ENCODE peak calls at places on chromosomes 12 and 14, in eight cellular contexts. K is GM23338, O is IMR-90, X is GM23248, F is K562, Z is astrocyte, W is OCI-LY7, G is fibroblast of lung. D is an unnamed sample.

GRCh38 chr14:104206281-104206904 is 68.0 kb downstream of the KIF26A start:
- DNase-seq in O (no peak), Z (no peak), F (no peak), W (no peak), K (no peak), X (no peak), G (no peak), D (no peak)

GRCh38 chr12:28974890-28975289 is 174.2 kb upstream of the FAR2 start:
- DNase-seq in K (no peak), F (no peak), W (no peak), X (no peak), Z (no peak), G (no peak), O (no peak), D (no peak)

GRCh38 chr12:92442782-92443181 is 260.0 kb upstream of the PLEKHG7 start:
- DNase-seq in K (no peak), W (no peak), O (no peak), X (no peak), Z (no peak), G (no peak), F (no peak), D (peak; percentile 74)

GRCh38 chr12:95805864-95806669 is 15.5 kb upstream of the NTN4 start:
- DNase-seq in W (no peak), G (peak; percentile 97), F (no peak), Z (peak; percentile 97), K (no peak), O (peak; percentile 99), X (peak; percentile 99), D (peak; percentile 99)

GRCh38 chr12:119036878-119037493 is 55.6 kb downstream of the SRRM4 start:
- DNase-seq in F (peak; percentile 62), Z (no peak), O (no peak), W (peak; percentile 29), G (no peak), X (peak; percentile 51), K (peak; percentile 82), D (no peak)

GRCh38 chr12:63826002-63826585 is 18.4 kb upstream of the SRGAP1 start:
- DNase-seq in F (peak; percentile 29), K (peak; percentile 78), W (peak; percentile 36), Z (peak; percentile 44), O (peak; percentile 82), X (peak; percentile 86), G (peak; percentile 56), D (peak; percentile 52)

GRCh38 chr12:47111392-47111778 is 31.6 kb upstream of the AMIGO2 start:
- DNase-seq in X (no peak), K (no peak), O (no peak), F (no peak), G (no peak), Z (no peak), W (no peak), D (no peak)

GRCh38 chr14:49641697-49642129 is 6.7 kb upstream of the DNAAF2 start:
- DNase-seq in W (no peak), F (peak; percentile 13), K (peak; percentile 14), Z (peak; percentile 49), O (peak; percentile 48), G (peak; percentile 63), X (no peak), D (no peak)

GRCh38 chr12:75599061-75599460 is 87.7 kb upstream of the KRR1 start:
- DNase-seq in Z (no peak), W (no peak), O (no peak), X (no peak), F (no peak), K (no peak), G (no peak), D (no peak)

GRCh38 chr14:95140060-95140858 is 17.1 kb downstream of the DICER1 start:
- DNase-seq in K (no peak), W (peak; percentile 54), Z (peak; percentile 32), X (peak; percentile 80), F (no peak), O (peak; percentile 58), G (peak; percentile 51), D (peak; percentile 73)

GRCh38 chr12:3304436-3305135 is 186.4 kb upstream of the PRMT8 start:
- DNase-seq in F (no peak), G (peak; percentile 91), O (peak; percentile 85), Z (peak; percentile 87), X (peak; percentile 96), K (no peak), W (no peak), D (peak; percentile 97)

GRCh38 chr14:94342334-94342934 is 19.3 kb upstream of the SERPINA6 start:
- DNase-seq in G (peak; percentile 100), X (peak; percentile 100), K (no peak), Z (peak; percentile 100), W (no peak), F (no peak), O (peak; percentile 99), D (peak; percentile 99)

GRCh38 chr14:64983439-64984310 is 3.0 kb upstream of the FNTB start:
- DNase-seq in W (peak; percentile 70), Z (no peak), X (peak; percentile 78), F (peak; percentile 57), K (peak; percentile 80), O (peak; percentile 74), G (peak; percentile 50), D (peak; percentile 48)

GRCh38 chr12:56634242-56634836 is 4.2 kb upstream of the BAZ2A start:
- DNase-seq in K (peak; percentile 95), F (peak; percentile 88), Z (no peak), G (no peak), W (peak; percentile 46), O (no peak), X (peak; percentile 35), D (peak; percentile 82)

GRCh38 chr12:68261947-68262346 is 8.5 kb upstream of the IL22 start:
- DNase-seq in F (no peak), G (no peak), X (no peak), K (no peak), W (no peak), Z (no peak), O (no peak), D (no peak)

GRCh38 chr12:51025748-51026654 is at the start of gene SLC11A2:
- DNase-seq in K (peak; percentile 99), X (peak; percentile 99), G (peak; percentile 93), O (peak; percentile 90), Z (peak; percentile 84), W (peak; percentile 94), F (peak; percentile 98), D (peak; percentile 95)

GRCh38 chr12:18990866-18991265 is 138.7 kb upstream of the PLEKHA5 start:
- DNase-seq in G (peak; percentile 6), X (no peak), W (no peak), O (no peak), Z (no peak), F (no peak), K (no peak), D (no peak)
- H2AFZ ChIP-seq in G (no peak overlapping the region), X (peak overlapping the region; percentile 4), W (no peak overlapping the region), O (no peak overlapping the region), Z (peak overlapping the region; percentile 11), F (peak overlapping the region; percentile 45), K (no peak overlapping the region), D (no peak overlapping the region)

DNA sequence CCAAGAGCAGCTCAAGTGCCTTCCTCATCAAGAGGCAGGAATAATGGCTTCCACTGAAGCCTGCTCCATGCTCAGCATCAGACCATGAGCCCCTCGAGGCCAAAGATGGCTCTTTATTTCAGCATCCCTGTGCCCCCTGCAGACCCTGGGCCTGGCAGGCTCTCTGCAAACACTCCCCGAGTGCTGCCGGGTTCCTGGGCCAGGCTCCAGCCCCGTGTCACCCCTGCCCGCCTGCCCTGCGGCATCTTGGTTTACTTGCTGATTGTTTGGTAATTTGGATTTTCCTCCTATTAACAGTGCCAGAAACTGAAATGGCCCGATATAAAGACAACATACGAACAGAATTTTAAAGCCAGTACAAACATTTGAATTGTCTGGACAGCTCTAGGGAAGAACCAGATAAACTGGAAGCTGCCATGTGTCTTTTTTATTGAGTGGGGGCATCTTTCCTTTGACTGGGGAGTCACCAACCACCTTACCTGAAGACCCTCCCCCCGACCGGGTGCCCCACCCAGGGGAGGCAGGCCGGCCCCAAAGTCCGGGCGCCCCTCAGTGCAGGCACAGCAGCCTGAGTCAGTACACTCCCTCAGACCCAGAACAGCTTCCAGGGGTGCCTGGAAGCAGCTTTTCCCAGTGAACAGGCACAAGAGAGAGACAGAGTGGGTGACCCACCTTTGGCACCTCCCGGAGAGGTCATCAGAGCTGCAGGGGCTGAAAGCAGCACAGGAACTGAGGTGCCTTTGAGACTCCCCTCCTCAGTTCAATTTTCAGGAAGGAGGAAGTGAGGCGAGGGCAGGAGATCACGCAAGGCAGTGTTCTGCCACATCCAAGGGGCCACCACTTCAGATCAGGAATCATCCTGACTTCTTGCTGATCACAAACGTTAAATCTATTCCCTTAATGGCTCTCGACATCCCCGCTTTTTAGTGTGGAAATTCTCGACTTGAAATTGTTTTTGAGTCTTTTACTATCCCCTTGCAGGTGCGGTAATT is 30.6 kb downstream of the ITPK1 start:
- DNase-seq in W (no peak), K (no peak), Z (no peak), F (no peak), G (no peak), O (no peak), X (no peak), D (no peak)
- H4K20me1 ChIP-seq in W (no peaks in the 10 kb centered on the region), K (peaks cover 19% of the 10 kb centered on the region), Z (peaks cover 59% of the 10 kb centered on the region), F (no peaks in the 10 kb centered on the region), G (no peaks in the 10 kb centered on the region), O (peaks cover 11% of the 10 kb centered on the region), X (no peaks in the 10 kb centered on the region), D (no peaks in the 10 kb centered on the region)

DNA sequence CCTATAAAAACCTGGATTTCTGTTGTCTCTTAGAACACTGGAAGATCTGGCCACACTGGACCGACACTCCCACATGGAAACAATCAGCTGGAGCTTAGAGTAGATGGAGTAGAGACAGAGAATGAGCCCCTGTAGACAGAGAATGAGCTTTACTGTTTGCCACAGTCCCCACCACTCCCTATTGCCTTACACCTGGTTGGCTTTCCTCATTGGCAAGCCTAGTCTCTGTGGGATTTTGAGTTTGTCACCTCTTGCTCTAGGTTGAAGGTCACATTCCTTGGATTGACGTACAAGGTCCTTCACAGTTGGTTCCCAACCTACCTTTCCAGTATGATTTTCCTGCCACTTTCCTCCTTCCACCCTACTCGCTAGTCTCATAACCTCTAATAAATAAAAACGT is 2.0 kb upstream of the HCAR1 start:
- DNase-seq in F (no peak), X (no peak), K (no peak), W (no peak), O (no peak), Z (no peak), G (no peak), D (no peak)
- H2AFZ ChIP-seq in F (no peak overlapping the region), X (no peak overlapping the region), K (no peak overlapping the region), W (no peak overlapping the region), O (no peak overlapping the region), Z (no peak overlapping the region), G (no peak overlapping the region), D (no peak overlapping the region)

GRCh38 chr12:104701756-104702155 is 245.0 kb downstream of the CHST11 start:
- DNase-seq in Z (no peak), F (no peak), W (no peak), O (no peak), K (no peak), G (no peak), X (no peak), D (no peak)

GRCh38 chr12:104700324-104700723 is 243.6 kb downstream of the CHST11 start:
- DNase-seq in F (no peak), K (no peak), O (no peak), G (no peak), W (no peak), X (no peak), Z (no peak), D (no peak)

GRCh38 chr12:104698871-104699270 is 242.1 kb downstream of the CHST11 start:
- DNase-seq in F (no peak), O (peak; percentile 32), Z (peak; percentile 47), G (peak; percentile 67), X (peak; percentile 82), K (no peak), W (no peak), D (peak; percentile 5)

GRCh38 chr12:104701301-104701700 is 244.6 kb downstream of the CHST11 start:
- DNase-seq in X (no peak), F (no peak), G (no peak), Z (no peak), O (no peak), K (no peak), W (no peak), D (no peak)

GRCh38 chr12:104699489-104700194 is 242.9 kb downstream of the CHST11 start:
- DNase-seq in Z (no peak), O (peak; percentile 13), F (no peak), K (no peak), W (peak; percentile 48), G (peak; percentile 29), X (peak; percentile 62), D (no peak)
- H4K20me1 ChIP-seq in Z (peaks cover 46% of the 10 kb centered on the region), O (no peaks in the 10 kb centered on the region), F (peaks cover 13% of the 10 kb centered on the region), K (no peaks in the 10 kb centered on the region), W (no peaks in the 10 kb centered on the region), G (no peaks in the 10 kb centered on the region), X (no peaks in the 10 kb centered on the region), D (no peaks in the 10 kb centered on the region)